ENCODE peak calls at places on chromosomes 3 and 15, in six cellular contexts. S, N, D, A, Y and U are unnamed samples.

GRCh38 chr3:159619341-159619885 is 369.2 kb upstream of the IL12A start:
- DNase-seq in D (peak), Y (peak), N (no peak), A (no peak), S (peak), U (peak)

GRCh38 chr15:66751579-66751978 is 49.5 kb downstream of the SMAD6 start:
- DNase-seq in D (peak), N (no peak), Y (no peak), S (no peak), A (no peak), U (no peak)

GRCh38 chr3:126125341-126125740 is 41.4 kb upstream of the SLC41A3 start:
- DNase-seq in N (no peak), Y (no peak), D (no peak), S (no peak), A (no peak), U (no peak)

GRCh38 chr3:98798820-98799219 is 35.7 kb downstream of the ST3GAL6 start:
- DNase-seq in S (no peak), D (no peak), N (no peak), Y (no peak), A (no peak), U (no peak)

GRCh38 chr15:66955871-66956585 is 109.4 kb upstream of the SMAD3 start:
- DNase-seq in A (no peak), N (peak), D (peak), Y (peak), S (peak), U (peak)

GRCh38 chr15:49627407-49627877 is 6.6 kb downstream of the DTWD1 start:
- DNase-seq in N (no peak), D (peak), Y (peak), A (no peak), S (peak), U (peak)

GRCh38 chr3:128374746-128375445 is 91.8 kb downstream of the DNAJB8 start:
- DNase-seq in D (no peak), A (no peak), S (no peak), N (no peak), Y (no peak), U (no peak)

GRCh38 chr3:57179580-57180410 is 14.6 kb upstream of the IL17RD start:
- DNase-seq in Y (peak), N (no peak), S (peak), A (no peak), D (peak), U (peak)

GRCh38 chr3:23170306-23170705 is 32.8 kb upstream of the UBE2E2 start:
- DNase-seq in Y (peak), S (peak), D (peak), N (no peak), A (no peak), U (peak)

GRCh38 chr3:9404680-9405079 is 7.3 kb downstream of the SETD5 start:
- DNase-seq in Y (no peak), A (no peak), D (no peak), N (no peak), S (no peak), U (no peak)

GRCh38 chr15:69213786-69214185 is 53.4 kb downstream of the GLCE start:
- DNase-seq in S (no peak), A (no peak), D (no peak), N (no peak), Y (no peak), U (no peak)

GRCh38 chr3:8279476-8279875 is 222.1 kb upstream of the LMCD1 start:
- DNase-seq in S (no peak), Y (no peak), D (no peak), A (no peak), N (no peak), U (no peak)

GRCh38 chr15:81160312-81161214 is 26.5 kb downstream of the CFAP161 start:
- DNase-seq in D (peak), Y (peak), N (no peak), A (no peak), S (peak), U (no peak)

GRCh38 chr3:195094211-195094921 is 176.6 kb downstream of the XXYLT1 start:
- DNase-seq in D (peak), Y (no peak), A (no peak), S (no peak), N (no peak), U (no peak)

GRCh38 chr3:177357352-177358084 is 160.2 kb upstream of the TBL1XR1 start:
- DNase-seq in N (peak), D (peak), Y (peak), A (no peak), S (peak), U (peak)

GRCh38 chr15:36432162-36432561 is 147.3 kb upstream of the CDIN1 start:
- DNase-seq in D (peak), S (peak), Y (no peak), N (peak), A (no peak), U (peak)

GRCh38 chr3:104596551-104596950 is 770.2 kb upstream of the ALCAM start:
- DNase-seq in A (peak), Y (peak), N (no peak), D (peak), S (peak), U (peak)

GRCh38 chr3:39267631-39268553 is 11.9 kb downstream of the CX3CR1 start:
- DNase-seq in Y (no peak), D (no peak), S (no peak), A (no peak), N (no peak), U (no peak)

GRCh38 chr3:153221748-153222162 is 59.7 kb downstream of the RAP2B start:
- DNase-seq in N (peak), S (peak), D (peak), Y (peak), A (no peak), U (peak)

GRCh38 chr15:73746883-73747282 is 6.3 kb downstream of the INSYN1 start:
- DNase-seq in D (peak), A (no peak), S (no peak), Y (no peak), N (no peak), U (no peak)

GRCh38 chr15:29476503-29477080 is 207.0 kb upstream of the NSMCE3 start:
- DNase-seq in Y (no peak), S (no peak), A (no peak), N (no peak), D (no peak), U (no peak)

GRCh38 chr3:66342717-66343373 is 122.0 kb downstream of the SLC25A26 start:
- DNase-seq in S (no peak), N (no peak), Y (no peak), A (no peak), D (no peak), U (no peak)

GRCh38 chr3:197491923-197492664 is 63.7 kb downstream of the BDH1 start:
- DNase-seq in Y (no peak), S (no peak), D (no peak), A (no peak), N (no peak), U (no peak)

GRCh38 chr15:60591491-60592385 is 112.8 kb upstream of the ICE2 start:
- DNase-seq in A (peak), N (peak), Y (no peak), S (no peak), D (peak), U (peak)

GRCh38 chr3:126932188-126932931 is 50.6 kb upstream of the PLXNA1 start:
- DNase-seq in Y (peak), D (peak), A (no peak), S (peak), N (no peak), U (peak)

GRCh38 chr15:71476823-71477222 is 333.5 kb upstream of the NR2E3 start:
- DNase-seq in Y (no peak), N (no peak), D (no peak), S (no peak), A (no peak), U (no peak)

GRCh38 chr3:95272791-95273190 is 1209.9 kb downstream of the NSUN3 start:
- DNase-seq in S (no peak), A (no peak), Y (no peak), D (no peak), N (no peak), U (no peak)

GRCh38 chr15:39171944-39172368 is 408.9 kb upstream of the THBS1 start:
- DNase-seq in D (peak), S (peak), Y (peak), A (peak), N (peak), U (peak)

GRCh38 chr3:120147072-120147871 is 53.0 kb upstream of the GSK3B start:
- DNase-seq in N (no peak), S (no peak), Y (no peak), D (no peak), A (no peak), U (no peak)